ENCODE peak calls at places on chromosomes 11 and 22, in nine cellular contexts. B is brain microvascular endothelial cell, T is prostate gland, X is lower lobe of right lung, M is DND-41, C is fibroblast of the aortic adventitia, H is psoas muscle, I is lung, Z is cardiac fibroblast. G is an unnamed sample.

GRCh38 chr11:23569134-23569533 is 708.9 kb upstream of the CCDC179 start:
- DNase-seq in T (no peak), X (no peak), M (no peak), B (no peak), Z (no peak), I (no peak), C (no peak), H (no peak), G (no peak)

GRCh38 chr22:38832005-38832978 is 11.5 kb downstream of the NPTXR start:
- DNase-seq in X (peak), M (no peak), T (no peak), I (no peak), Z (no peak), C (no peak), B (no peak), H (peak), G (no peak)

GRCh38 chr11:75450826-75451783 is 18.1 kb upstream of the KLHL35 start:
- DNase-seq in X (no peak), C (no peak), T (no peak), B (no peak), H (no peak), M (peak), Z (no peak), I (no peak), G (no peak)

GRCh38 chr11:128716661-128717210 is 22.9 kb downstream of the FLI1 start:
- DNase-seq in T (no peak), B (peak), I (no peak), C (peak), X (no peak), H (no peak), Z (peak), M (peak), G (no peak)

GRCh38 chr22:30178180-30179126 is 68.1 kb downstream of the LIF start:
- DNase-seq in I (no peak), X (no peak), T (no peak), Z (no peak), B (no peak), C (peak), H (no peak), M (peak), G (no peak)

GRCh38 chr11:64298966-64299846 is 952 bp upstream of the CATSPERZ start:
- DNase-seq in C (no peak), B (no peak), Z (no peak), I (no peak), H (peak), X (peak), T (no peak), M (no peak), G (no peak)

GRCh38 chr11:45852018-45852711 is 4.9 kb downstream of the CRY2 start:
- DNase-seq in C (peak), Z (no peak), T (no peak), X (no peak), H (no peak), M (no peak), I (no peak), B (no peak), G (no peak)

GRCh38 chr11:35911013-35911412 is 32.8 kb upstream of the LDLRAD3 start:
- DNase-seq in M (no peak), X (no peak), C (no peak), I (no peak), Z (peak), H (no peak), T (no peak), B (no peak), G (peak)

GRCh38 chr11:59187587-59187986 is 15.7 kb downstream of the DTX4 start:
- DNase-seq in T (no peak), I (peak), B (no peak), X (peak), H (peak), C (no peak), M (no peak), Z (no peak), G (no peak)

GRCh38 chr11:61554172-61554988 is 26.5 kb downstream of the SYT7 start:
- DNase-seq in T (no peak), X (no peak), Z (no peak), B (no peak), M (no peak), I (no peak), C (no peak), H (no peak), G (peak)

GRCh38 chr11:77249427-77249826 is 52.1 kb downstream of the GDPD4 start:
- DNase-seq in H (no peak), B (no peak), I (no peak), C (no peak), X (no peak), T (no peak), Z (peak), M (no peak), G (peak)

GRCh38 chr22:38554281-38554680 is 15.7 kb downstream of the DMC1 start:
- DNase-seq in Z (peak), H (no peak), X (no peak), B (no peak), M (no peak), T (no peak), C (peak), I (no peak), G (no peak)

GRCh38 chr11:10407055-10407454 is 48.0 kb upstream of the AMPD3 start:
- DNase-seq in M (no peak), C (peak), I (no peak), Z (peak), T (no peak), H (no peak), X (no peak), B (peak), G (peak)

GRCh38 chr11:87290304-87290922 is 252.7 kb downstream of the TMEM135 start:
- DNase-seq in I (no peak), Z (peak), C (peak), B (peak), T (no peak), H (no peak), M (no peak), X (no peak), G (peak)

GRCh38 chr11:107408762-107409200 is 48.8 kb downstream of the CWF19L2 start:
- DNase-seq in M (no peak), H (no peak), I (no peak), B (no peak), T (no peak), Z (no peak), X (no peak), C (no peak), G (no peak)

GRCh38 chr11:57499413-57499982 is 16.0 kb downstream of the SLC43A1 start:
- DNase-seq in T (peak), Z (peak), B (peak), X (peak), M (no peak), C (peak), H (peak), I (peak), G (peak)

GRCh38 chr11:1442163-1442562 is 44.4 kb downstream of the MOB2 start:
- DNase-seq in M (no peak), C (no peak), B (no peak), H (no peak), I (no peak), Z (peak), X (no peak), T (no peak), G (no peak)

GRCh38 chr11:76839326-76839725 is 21.4 kb upstream of the ACER3 start:
- DNase-seq in M (no peak), I (no peak), Z (no peak), H (no peak), C (no peak), B (no peak), X (no peak), T (no peak), G (peak)

DNA sequence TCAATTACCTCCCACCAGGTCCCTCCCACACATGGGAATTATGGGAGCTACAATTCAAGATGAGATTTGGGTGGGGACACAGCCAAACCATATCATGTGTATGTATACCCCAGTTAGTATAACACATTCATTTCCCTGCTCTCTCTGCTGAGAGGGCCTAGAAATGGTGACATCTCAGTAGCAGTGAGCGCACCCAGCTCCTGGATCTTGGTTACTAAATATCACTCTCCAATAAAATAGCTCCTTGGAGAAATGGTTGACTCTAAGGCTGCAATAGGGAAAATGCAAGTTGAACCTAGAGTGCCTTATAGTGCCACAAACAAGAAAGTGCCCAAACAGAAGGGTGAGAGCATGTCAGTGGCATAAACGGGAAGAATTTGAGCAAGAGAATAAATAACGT is 59.6 kb downstream of the ARHGEF12 start:
- DNase-seq in H (no peak), Z (no peak), I (no peak), M (no peak), C (no peak), X (no peak), B (no peak), T (no peak), G (no peak)
- TF ChIP-seq CTCF in H (no peak), Z (no peak), I (no peak), M (no peak), C (no peak), X (no peak), B (no peak), T (no peak), G (no peak)

GRCh38 chr11:117808768-117809167 is 11.8 kb upstream of the DSCAML1 start:
- DNase-seq in Z (no peak), I (no peak), M (no peak), B (no peak), X (no peak), H (no peak), C (no peak), T (no peak), G (no peak)
- H3K4me3 ChIP-seq in Z (no peak), I (no peak), M (no peak), B (no peak), X (no peak), H (no peak), C (no peak), T (no peak), G (no peak)

GRCh38 chr11:62839050-62840015 is at the start of gene WDR74:
- DNase-seq in I (peak), M (peak), Z (peak), H (peak), T (peak), C (peak), X (peak), B (peak), G (peak)
- TF ChIP-seq CTCF in I (no peak), M (no peak), Z (no peak), H (no peak), T (no peak), C (no peak), X (no peak), B (no peak), G (no peak)

DNA sequence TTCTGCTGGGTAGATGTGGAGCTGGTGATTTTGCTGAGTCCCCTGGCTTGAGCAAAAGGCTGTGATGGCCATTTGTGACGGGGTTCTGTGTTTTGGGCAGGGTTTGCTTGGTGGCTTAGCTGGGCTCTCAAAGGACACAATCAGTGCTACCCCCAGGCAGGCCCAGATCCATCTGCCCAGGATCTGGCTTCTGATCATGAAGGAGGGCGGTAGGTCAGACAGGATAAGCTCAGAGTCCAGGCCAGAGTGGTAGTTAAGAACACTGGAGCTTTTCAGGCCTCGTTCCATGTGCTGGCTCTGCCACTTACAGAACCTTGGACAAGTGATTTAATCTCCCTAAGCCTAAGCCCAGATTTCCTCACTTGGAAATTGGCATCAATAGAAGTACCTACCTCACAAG is 36.2 kb downstream of the UBASH3B start:
- DNase-seq in Z (no peak), H (no peak), M (no peak), T (no peak), C (peak), I (no peak), X (no peak), B (no peak), G (no peak)
- H3K4me3 ChIP-seq in Z (no peak), H (no peak), M (peak), T (no peak), C (no peak), I (no peak), X (no peak), B (no peak), G (no peak)

GRCh38 chr22:44357962-44358553 is 45.3 kb upstream of the SHISAL1 start:
- DNase-seq in T (no peak), X (peak), M (no peak), B (no peak), I (no peak), Z (no peak), H (peak), C (peak), G (no peak)

GRCh38 chr22:44359496-44360110 is 46.9 kb upstream of the SHISAL1 start:
- DNase-seq in Z (no peak), I (no peak), M (no peak), C (no peak), B (no peak), H (peak), X (peak), T (no peak), G (no peak)

GRCh38 chr22:44358723-44359440 is 46.1 kb upstream of the SHISAL1 start:
- DNase-seq in I (no peak), T (no peak), M (no peak), Z (no peak), B (no peak), H (peak), C (no peak), X (peak), G (no peak)

GRCh38 chr22:44355688-44356070 is 42.9 kb upstream of the SHISAL1 start:
- DNase-seq in C (no peak), B (no peak), X (peak), T (no peak), I (no peak), M (no peak), Z (no peak), H (peak), G (no peak)

GRCh38 chr22:44357296-44357961 is 44.7 kb upstream of the SHISAL1 start:
- DNase-seq in Z (no peak), X (peak), T (no peak), B (no peak), I (no peak), H (peak), M (no peak), C (no peak), G (no peak)
- TF ChIP-seq CTCF in Z (peak), X (no peak), T (no peak), B (peak), I (no peak), H (no peak), M (no peak), C (peak), G (no peak)

GRCh38 chr22:20179455-20180244 is 28.8 kb upstream of the CCDC188 start:
- DNase-seq in C (no peak), M (no peak), X (no peak), I (no peak), Z (no peak), B (no peak), H (no peak), T (no peak), G (no peak)

GRCh38 chr22:20181194-20181931 is 30.5 kb upstream of the CCDC188 start:
- DNase-seq in X (no peak), T (no peak), I (no peak), C (no peak), B (no peak), M (no peak), Z (no peak), H (no peak), G (no peak)

GRCh38 chr22:20178922-20179227 is 28.0 kb upstream of the CCDC188 start:
- DNase-seq in I (no peak), X (no peak), M (no peak), Z (no peak), H (no peak), C (no peak), T (no peak), B (no peak), G (no peak)

GRCh38 chr22:20180640-20181039 is 29.8 kb upstream of the CCDC188 start:
- DNase-seq in I (no peak), X (no peak), Z (no peak), B (no peak), C (no peak), H (no peak), T (no peak), M (no peak), G (no peak)

DNA sequence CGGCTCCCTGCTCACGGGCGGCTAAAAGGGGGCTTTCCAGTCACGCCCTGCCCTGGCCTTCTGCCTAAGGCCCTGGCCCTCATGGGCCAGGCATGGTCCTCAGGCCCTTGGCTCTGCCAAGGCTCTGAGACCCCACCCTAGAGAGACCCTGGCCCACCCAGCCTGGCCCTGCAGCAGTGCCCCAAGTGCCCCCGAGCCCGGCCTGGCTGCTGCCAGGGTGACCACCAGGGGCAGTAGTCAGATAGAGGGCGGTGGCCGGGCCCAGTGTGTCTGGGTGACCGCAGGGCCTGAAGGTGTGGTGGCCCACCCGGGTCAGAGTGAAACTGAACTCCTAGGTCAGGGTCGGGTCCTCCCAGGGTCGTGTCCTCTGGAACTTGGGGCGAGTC is 29.4 kb upstream of the CCDC188 start:
- DNase-seq in H (no peak), T (no peak), M (no peak), X (no peak), I (no peak), C (no peak), B (no peak), Z (no peak), G (no peak)
- H3K4me3 ChIP-seq in H (no peak), T (no peak), M (no peak), X (no peak), I (no peak), C (no peak), B (no peak), Z (no peak), G (no peak)

GRCh38 chr11:13880719-13881118 is 81.8 kb upstream of the SPON1 start:
- DNase-seq in C (no peak), Z (no peak), T (no peak), M (no peak), X (no peak), H (no peak), I (no peak), B (no peak), G (peak)
- TF ChIP-seq CTCF in C (no peak), Z (no peak), T (no peak), M (no peak), X (no peak), H (no peak), I (no peak), B (no peak), G (no peak)

DNA sequence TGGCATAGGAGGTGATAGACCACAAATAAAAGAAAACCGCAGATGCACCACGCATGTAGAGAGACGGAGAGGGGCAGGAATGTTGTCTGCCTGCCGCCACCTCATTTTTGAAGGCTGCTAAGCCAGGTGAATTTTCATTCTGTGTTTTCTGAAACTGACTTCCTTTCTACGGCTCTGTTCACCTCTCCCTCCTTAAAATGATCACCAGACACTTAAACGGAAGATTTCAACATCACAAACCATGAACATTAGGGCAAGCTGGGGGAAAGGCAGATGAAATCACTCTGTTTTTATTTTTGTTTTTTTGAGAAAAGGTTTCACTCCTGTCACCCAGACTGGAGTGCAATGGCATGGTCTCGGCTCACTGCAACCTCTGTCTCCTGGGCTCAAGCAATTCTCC is 232.4 kb downstream of the MIAT start:
- DNase-seq in Z (no peak), T (no peak), B (no peak), I (no peak), C (peak), X (no peak), H (no peak), M (no peak), G (no peak)
- H3K4me3 ChIP-seq in Z (no peak), T (no peak), B (no peak), I (no peak), C (no peak), X (no peak), H (no peak), M (no peak), G (no peak)

DNA sequence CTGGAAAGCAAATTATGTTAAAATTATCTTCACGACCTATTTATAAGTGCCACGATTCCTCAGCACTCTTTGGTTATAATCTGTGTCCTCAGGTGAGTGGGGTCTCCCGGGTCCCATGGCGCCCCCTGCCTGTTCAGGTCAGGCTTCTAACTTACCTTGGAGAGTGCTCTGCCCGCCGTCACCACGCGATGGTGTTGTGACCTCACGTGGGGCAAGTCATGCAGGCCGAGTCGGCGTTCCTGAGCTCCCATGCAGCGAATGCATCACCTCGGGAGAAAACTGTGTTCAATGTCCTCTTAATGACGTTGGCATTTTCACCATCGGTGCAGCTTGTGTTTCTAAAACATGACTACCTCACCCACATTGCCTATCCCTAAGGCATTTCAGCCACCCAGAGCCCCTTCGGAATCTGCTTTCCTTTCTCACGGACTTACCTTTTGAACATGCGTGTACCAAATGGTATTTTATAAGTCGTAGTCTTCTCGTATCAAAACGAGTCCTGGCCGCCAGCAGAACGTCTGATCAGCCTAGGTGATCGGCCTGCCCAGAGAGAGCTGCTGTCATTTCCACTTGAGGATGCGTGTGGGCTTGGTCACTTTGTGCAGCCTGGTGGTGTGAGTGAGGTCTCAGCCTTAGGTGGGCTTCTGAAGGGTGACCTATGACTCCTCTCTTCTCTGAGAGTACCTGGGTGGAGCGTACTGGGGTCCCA is 64.8 kb downstream of the TBC1D22A start:
- DNase-seq in B (no peak), H (no peak), Z (no peak), C (no peak), M (no peak), I (no peak), X (no peak), T (no peak), G (no peak)
- TF ChIP-seq CTCF in B (peak), H (no peak), Z (no peak), C (no peak), M (peak), I (no peak), X (no peak), T (no peak), G (no peak)

GRCh38 chr11:71991494-71991893 is 7.2 kb upstream of the IL18BP start:
- DNase-seq in H (no peak), X (no peak), I (no peak), T (no peak), M (no peak), B (no peak), Z (no peak), C (no peak), G (no peak)

GRCh38 chr11:71995726-71996291 is 2.9 kb upstream of the IL18BP start:
- DNase-seq in Z (no peak), T (no peak), X (no peak), M (no peak), C (no peak), B (no peak), H (no peak), I (no peak), G (no peak)

GRCh38 chr11:71990721-71991120 is 8.0 kb upstream of the IL18BP start:
- DNase-seq in C (no peak), Z (no peak), B (no peak), M (no peak), X (no peak), H (no peak), T (no peak), I (no peak), G (no peak)

GRCh38 chr11:71994786-71995185 is 3.9 kb upstream of the IL18BP start:
- DNase-seq in X (no peak), Z (no peak), I (no peak), B (no peak), M (no peak), T (no peak), C (no peak), H (no peak), G (no peak)

DNA sequence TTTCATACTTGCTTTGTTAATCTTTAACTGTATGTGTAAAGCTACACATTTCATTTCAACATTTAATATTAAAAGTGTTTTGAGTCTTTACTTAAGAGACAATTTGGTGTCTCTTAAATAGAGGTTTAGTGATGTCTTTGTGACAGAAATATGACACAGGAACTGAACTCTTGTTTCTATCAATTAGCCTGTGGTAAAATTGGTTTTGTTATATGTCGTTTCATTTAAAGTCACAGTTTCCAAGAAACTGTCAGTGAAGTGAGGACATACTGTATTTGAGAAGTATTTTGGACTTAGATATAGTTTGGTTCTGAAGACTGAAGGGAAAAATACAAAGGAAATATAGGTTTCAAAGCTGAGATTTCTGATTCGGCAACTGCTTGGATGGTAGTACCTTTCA is 6.4 kb upstream of the IL18BP start:
- DNase-seq in T (no peak), C (no peak), X (no peak), B (no peak), H (no peak), Z (no peak), M (no peak), I (no peak), G (no peak)
- H3K4me3 ChIP-seq in T (no peak), C (no peak), X (no peak), B (no peak), H (no peak), Z (no peak), M (no peak), I (no peak), G (no peak)